ENCODE peak calls at places on chromosomes 7 and 10, in four cellular contexts. U is HepG2; Y is stimulated activated CD4-positive, alpha-beta T cell treated with anti-CD3 and anti-CD28 coated beads, Interleukin-4, amount 100 ng/mL, for 24 hours; H is GM12865. V is an unnamed sample.

GRCh38 chr10:110852255-110852896 is 19.4 kb upstream of the PDCD4 start:
- DNase-seq in U (peak), Y (peak), H (peak), V (peak)

GRCh38 chr7:98314469-98314868 is 33.0 kb downstream of the BRI3 start:
- DNase-seq in U (no peak), Y (no peak), H (peak), V (no peak)

GRCh38 chr10:60732240-60733188 is 45.8 kb upstream of the CDK1 start:
- DNase-seq in U (no peak), Y (peak), H (peak), V (peak)

GRCh38 chr7:46705416-46706255 is 784.6 kb upstream of the IGFBP3 start:
- DNase-seq in U (no peak), Y (no peak), H (no peak), V (no peak)

GRCh38 chr7:11702938-11703337 is 129.1 kb downstream of the THSD7A start:
- DNase-seq in U (no peak), Y (no peak), H (peak), V (no peak)

GRCh38 chr7:117445206-117445605 is 17.9 kb upstream of the ASZ1 start:
- DNase-seq in U (no peak), Y (no peak), H (no peak), V (no peak)

GRCh38 chr10:125169279-125169678 is 8.9 kb upstream of the CTBP2 start:
- DNase-seq in U (no peak), Y (no peak), H (no peak), V (no peak)

GRCh38 chr7:50953303-50953702 is 170.6 kb upstream of the GRB10 start:
- DNase-seq in U (no peak), Y (no peak), H (no peak), V (no peak)

GRCh38 chr7:30062587-30062986 is 34.4 kb downstream of the PLEKHA8 start:
- DNase-seq in U (peak), Y (no peak), H (peak), V (no peak)

GRCh38 chr10:114367676-114368391 is 36.5 kb downstream of the AFAP1L2 start:
- DNase-seq in U (no peak), Y (no peak), H (no peak), V (no peak)

GRCh38 chr7:5143106-5143505 is 46.9 kb upstream of the WIPI2 start:
- DNase-seq in U (no peak), Y (peak), H (no peak), V (peak)

GRCh38 chr10:6298428-6298827 is 95.7 kb downstream of the PFKFB3 start:
- DNase-seq in U (no peak), Y (no peak), H (no peak), V (no peak)

GRCh38 chr7:512541-513311 is 6.9 kb downstream of the PDGFA start:
- DNase-seq in U (no peak), Y (no peak), H (no peak), V (no peak)

GRCh38 chr10:78307576-78307975 is 273.9 kb downstream of the RPS24 start:
- DNase-seq in U (no peak), Y (peak), H (no peak), V (no peak)

GRCh38 chr7:143979359-143979758 is 20.8 kb upstream of the OR6B1 start:
- DNase-seq in U (peak), Y (no peak), H (no peak), V (no peak)

GRCh38 chr7:17009007-17009719 is 127.4 kb upstream of the AGR3 start:
- DNase-seq in U (peak), Y (no peak), H (peak), V (no peak)

GRCh38 chr7:142319970-142320369 is 62.1 kb upstream of the PRSS58 start:
- DNase-seq in U (no peak), Y (peak), H (no peak), V (peak)

GRCh38 chr10:52583341-52583740 is 189.2 kb downstream of the MBL2 start:
- DNase-seq in U (no peak), Y (no peak), H (no peak), V (no peak)

GRCh38 chr10:97648557-97649404 is 8.3 kb downstream of the PI4K2A start:
- DNase-seq in U (peak), Y (peak), H (peak), V (peak)

GRCh38 chr7:147833981-147834380 is 756.6 kb upstream of the C7orf33 start:
- DNase-seq in U (no peak), Y (no peak), H (no peak), V (no peak)

GRCh38 chr7:98669417-98670015 is 52.4 kb downstream of the NPTX2 start:
- DNase-seq in U (no peak), Y (no peak), H (no peak), V (no peak)

GRCh38 chr7:104552102-104552501 is 223.7 kb downstream of the LHFPL3 start:
- DNase-seq in U (peak), Y (no peak), H (peak), V (peak)

GRCh38 chr10:663844-664243 is 25.6 kb downstream of the DIP2C start:
- DNase-seq in U (no peak), Y (no peak), H (no peak), V (no peak)